ENCODE peak calls at places on chromosomes 1 and 21, in four cellular contexts. I, V, W and F are unnamed samples.

GRCh38 chr1:180057883-180058396 is 96.7 kb upstream of the QSOX1 start:
- DNase-seq in I (no peak), V (no peak), W (no peak), F (no peak)

GRCh38 chr1:107135466-107135865 is 5.4 kb upstream of the NTNG1 start:
- DNase-seq in I (peak; percentile 41), V (peak; percentile 57), W (no peak), F (no peak)

GRCh38 chr1:175514309-175515001 is 228.9 kb downstream of the TNR start:
- DNase-seq in I (peak; percentile 30), V (peak; percentile 78), W (no peak), F (no peak)

GRCh38 chr1:33864460-33865389 is 846 bp downstream of the HMGB4 start:
- DNase-seq in I (no peak), V (no peak), W (no peak), F (no peak)

GRCh38 chr1:45536886-45537285 is 13.7 kb upstream of the AKR1A1 start:
- DNase-seq in I (no peak), V (no peak), W (no peak), F (no peak)

GRCh38 chr1:151680391-151680790 is 36.2 kb downstream of the CELF3 start:
- DNase-seq in I (peak; percentile 30), V (peak; percentile 59), W (no peak), F (no peak)

GRCh38 chr1:27137022-27137542 is 17.8 kb downstream of the SLC9A1 start:
- DNase-seq in I (no peak), V (no peak), W (peak; percentile 74), F (peak; percentile 44)

GRCh38 chr1:66371233-66372005 is 162.5 kb upstream of the SGIP1 start:
- DNase-seq in I (no peak), V (peak; percentile 80), W (no peak), F (no peak)

GRCh38 chr1:151372411-151372934 is at the start of gene SELENBP1:
- DNase-seq in I (no peak), V (peak; percentile 60), W (peak; percentile 96), F (no peak)

GRCh38 chr1:40944326-40944725 is 35.2 kb upstream of the CTPS1 start:
- DNase-seq in I (peak; percentile 75), V (peak; percentile 89), W (no peak), F (no peak)

GRCh38 chr21:44436111-44436611 is 19.1 kb upstream of the LRRC3 start:
- DNase-seq in I (no peak), V (no peak), W (no peak), F (peak; percentile 4)

GRCh38 chr21:36150192-36150711 is 6.4 kb upstream of the DOP1B start:
- DNase-seq in I (no peak), V (peak; percentile 81), W (no peak), F (no peak)

GRCh38 chr21:45431781-45432572 is 27.0 kb downstream of the COL18A1 start:
- DNase-seq in I (no peak), V (peak; percentile 68), W (no peak), F (no peak)

GRCh38 chr1:220516014-220516721 is 11.8 kb upstream of the MARK1 start:
- DNase-seq in I (peak; percentile 90), V (peak; percentile 36), W (no peak), F (no peak)

GRCh38 chr1:14894811-14895524 is 258.6 kb upstream of the TMEM51 start:
- DNase-seq in I (no peak), V (no peak), W (peak; percentile 33), F (no peak)

GRCh38 chr1:67441183-67441582 is 11.0 kb upstream of the SERBP1 start:
- DNase-seq in I (no peak), V (peak; percentile 59), W (peak; percentile 64), F (no peak)

GRCh38 chr1:39701092-39701460 is 9.8 kb upstream of the HPCAL4 start:
- DNase-seq in I (no peak), V (peak; percentile 75), W (peak; percentile 75), F (no peak)

GRCh38 chr1:221712198-221712684 is 29.6 kb downstream of the DUSP10 start:
- DNase-seq in I (peak; percentile 90), V (peak; percentile 97), W (no peak), F (no peak)

GRCh38 chr1:199644912-199645311 is 382.6 kb upstream of the NR5A2 start:
- DNase-seq in I (no peak), V (no peak), W (no peak), F (no peak)

GRCh38 chr1:108537976-108538375 is 21.9 kb upstream of the EEIG2 start:
- DNase-seq in I (no peak), V (no peak), W (no peak), F (no peak)

GRCh38 chr1:63148825-63149645 is 173.3 kb upstream of the FOXD3 start:
- DNase-seq in I (peak; percentile 40), V (peak; percentile 32), W (peak; percentile 32), F (no peak)

GRCh38 chr1:232057217-232057895 is 430.8 kb downstream of the DISC1 start:
- DNase-seq in I (no peak), V (no peak), W (no peak), F (no peak)

GRCh38 chr1:52007228-52008073 is 17.0 kb upstream of the RAB3B start:
- DNase-seq in I (no peak), V (peak; percentile 31), W (no peak), F (no peak)

GRCh38 chr1:111593403-111594127 is 26.0 kb upstream of the RAP1A start:
- DNase-seq in I (no peak), V (peak; percentile 38), W (no peak), F (no peak)

GRCh38 chr1:228272831-228273571 is 65.2 kb downstream of the OBSCN start:
- DNase-seq in I (no peak), V (no peak), W (no peak), F (no peak)

GRCh38 chr1:45954401-45954847 is 151.0 kb downstream of the MAST2 start:
- DNase-seq in I (peak; percentile 75), V (peak; percentile 88), W (no peak), F (no peak)

GRCh38 chr1:1433804-1434130 is 1.7 kb upstream of the VWA1 start:
- DNase-seq in I (peak; percentile 21), V (peak; percentile 79), W (peak; percentile 68), F (no peak)

GRCh38 chr1:234531181-234532132 is 52.5 kb upstream of the TARBP1 start:
- DNase-seq in I (peak; percentile 53), V (peak; percentile 89), W (peak; percentile 62), F (no peak)

GRCh38 chr1:35603468-35603867 is 30.4 kb downstream of the TFAP2E start:
- DNase-seq in I (no peak), V (no peak), W (no peak), F (no peak)

GRCh38 chr1:36851087-36851486 is 183.2 kb downstream of the GRIK3 start:
- DNase-seq in I (no peak), V (no peak), W (no peak), F (no peak)

GRCh38 chr1:17441265-17441992 is 2.0 kb upstream of the RCC2 start:
- DNase-seq in I (peak; percentile 92), V (peak; percentile 58), W (no peak), F (no peak)

GRCh38 chr1:11789126-11790067 is 16.4 kb downstream of the MTHFR start:
- DNase-seq in I (no peak), V (no peak), W (no peak), F (no peak)

GRCh38 chr1:8652607-8653046 is 164.8 kb downstream of the RERE start:
- DNase-seq in I (no peak), V (no peak), W (no peak), F (no peak)

GRCh38 chr1:37595440-37596181 is at the start of gene GNL2:
- DNase-seq in I (peak; percentile 94), V (peak; percentile 95), W (peak; percentile 99), F (peak; percentile 93)

GRCh38 chr1:2971146-2971501 is 50.1 kb upstream of the ACTRT2 start:
- DNase-seq in I (no peak), V (no peak), W (no peak), F (no peak)
- H3K9me3 ChIP-seq in I (peaks cover 35% of the 10 kb centered on the region), V (no peaks in the 10 kb centered on the region), W (no peaks in the 10 kb centered on the region), F (no peaks in the 10 kb centered on the region)

DNA sequence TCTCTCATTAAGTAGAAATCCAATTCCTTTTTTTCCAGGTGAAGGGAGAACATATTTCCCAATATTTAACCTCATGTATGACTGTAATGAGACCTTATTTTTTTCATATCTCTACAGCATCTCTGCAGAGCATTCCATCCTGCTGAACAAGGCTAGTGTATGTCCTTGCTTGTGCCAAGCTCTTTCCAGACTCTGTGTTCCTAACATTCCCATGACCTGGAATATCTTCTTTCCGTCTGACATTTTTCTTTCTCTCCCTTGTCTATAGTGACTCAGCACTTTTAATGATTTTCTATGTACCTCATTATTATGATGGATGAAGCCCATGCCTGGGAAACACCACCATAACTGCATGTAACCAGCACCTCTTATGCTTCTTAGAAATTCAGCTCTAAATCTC is 278.3 kb upstream of the NRIP1 start:
- DNase-seq in I (peak; percentile 44), V (peak; percentile 74), W (no peak), F (no peak)
- H3K9me3 ChIP-seq in I (no peaks in the 10 kb centered on the region), V (no peaks in the 10 kb centered on the region), W (no peaks in the 10 kb centered on the region), F (no peaks in the 10 kb centered on the region)

DNA sequence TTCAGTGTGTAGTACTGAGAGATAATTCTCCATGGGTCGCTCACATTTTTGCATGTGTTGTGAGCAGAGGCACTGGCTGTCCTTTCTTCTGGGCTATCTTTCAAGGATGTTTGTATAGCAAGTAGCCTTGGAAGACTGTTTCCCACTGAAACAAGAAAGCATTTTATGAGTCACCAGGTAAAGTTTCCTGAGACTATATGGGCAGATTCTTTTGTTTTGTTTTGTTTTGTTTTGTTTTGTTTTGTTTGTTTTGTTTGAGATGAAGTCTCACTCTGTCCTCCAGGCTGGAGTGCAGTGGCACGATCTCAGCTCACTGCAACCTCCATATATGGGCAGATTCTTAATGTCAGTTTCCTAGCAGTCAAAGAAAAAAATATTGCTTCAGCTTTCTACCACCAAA is 912.6 kb downstream of the TTLL7 start:
- DNase-seq in I (peak; percentile 4), V (no peak), W (no peak), F (no peak)
- H3K9me3 ChIP-seq in I (no peaks in the 10 kb centered on the region), V (no peaks in the 10 kb centered on the region), W (no peaks in the 10 kb centered on the region), F (no peaks in the 10 kb centered on the region)

DNA sequence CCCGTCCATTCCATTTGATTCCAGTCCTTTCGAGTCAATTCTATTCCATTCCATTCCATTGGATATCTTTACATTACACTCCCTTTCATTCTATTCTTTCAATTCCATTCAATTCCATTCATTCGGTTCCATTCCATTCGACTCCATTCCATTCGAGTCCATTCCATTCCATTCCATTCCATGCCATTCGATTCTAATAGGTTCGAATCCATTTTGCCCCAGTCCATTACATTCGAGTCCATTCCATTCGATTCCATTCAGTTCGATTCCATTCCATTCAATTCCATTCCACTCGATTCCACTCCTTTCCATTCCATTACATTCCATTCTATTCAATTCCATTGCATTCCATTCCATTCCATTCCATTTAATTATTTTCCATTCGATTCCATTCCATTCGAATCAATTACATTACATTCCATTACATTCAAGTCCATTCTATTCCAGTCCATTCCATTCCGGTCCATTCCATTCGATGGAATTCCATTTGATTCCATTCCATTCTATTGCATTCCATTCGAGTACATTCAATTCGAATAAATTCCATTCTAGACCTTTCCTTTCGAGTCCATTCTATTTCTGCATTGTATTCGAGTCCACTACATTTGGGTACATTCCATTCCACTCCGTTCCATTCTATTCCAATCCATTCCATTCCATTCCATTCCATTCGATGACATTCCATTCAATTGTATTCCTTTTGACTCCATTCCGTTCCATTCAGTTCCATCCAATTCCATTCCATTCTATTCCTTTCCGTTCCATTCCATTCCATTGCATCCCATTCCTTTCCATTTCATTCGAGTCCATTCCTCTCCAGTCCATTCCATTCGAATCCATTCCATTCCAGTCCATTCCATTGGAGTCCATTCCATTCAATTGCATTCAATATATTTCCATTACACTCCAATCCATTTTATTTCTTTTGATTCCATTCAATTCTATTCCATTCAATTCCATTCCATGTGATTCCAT is 2604.8 kb upstream of the TPTE start:
- DNase-seq in I (no peak), V (no peak), W (no peak), F (no peak)
- H3K9me3 ChIP-seq in I (no peaks in the 10 kb centered on the region), V (peaks cover 6% of the 10 kb centered on the region), W (no peaks in the 10 kb centered on the region), F (peaks cover 38% of the 10 kb centered on the region)